ENCODE peak calls at places on chromosomes 7 and 10, in ten cellular contexts. One of them, this sample, is unnamed.

GRCh38 chr7:130721486-130722277 is 12.3 kb downstream of the KLF14 start:
- DNase-seq in T-cell: no peak
- DNase-seq in A172: peak
- DNase-seq in gastrocnemius medialis: peak
- DNase-seq in heart left ventricle: peak
- DNase-seq in C1 segment of cervical spinal cord: peak
- DNase-seq in NAMALWA: peak
- DNase-seq in activated T-helper 9 cell treated with anti-CD3 and anti-CD28 coated beads, Interleukin-2, amount 50 U/mL, for 16 hours: no peak
- DNase-seq in myocyte: peak
- DNase-seq in Jurkat, Clone E6-1: no peak
- DNase-seq in this sample: no peak

GRCh38 chr10:33334839-33335549 is 527 bp upstream of the NRP1 start:
- DNase-seq in T-cell: peak
- DNase-seq in A172: no peak
- DNase-seq in gastrocnemius medialis: peak
- DNase-seq in heart left ventricle: peak
- DNase-seq in C1 segment of cervical spinal cord: peak
- DNase-seq in NAMALWA: no peak
- DNase-seq in activated T-helper 9 cell treated with anti-CD3 and anti-CD28 coated beads, Interleukin-2, amount 50 U/mL, for 16 hours: no peak
- DNase-seq in myocyte: peak
- DNase-seq in Jurkat, Clone E6-1: peak
- DNase-seq in this sample: no peak

GRCh38 chr10:1056326-1057105 is at the start of gene WDR37:
- DNase-seq in T-cell: peak
- DNase-seq in A172: peak
- DNase-seq in gastrocnemius medialis: peak
- DNase-seq in heart left ventricle: peak
- DNase-seq in C1 segment of cervical spinal cord: peak
- DNase-seq in NAMALWA: peak
- DNase-seq in activated T-helper 9 cell treated with anti-CD3 and anti-CD28 coated beads, Interleukin-2, amount 50 U/mL, for 16 hours: peak
- DNase-seq in myocyte: peak
- DNase-seq in Jurkat, Clone E6-1: peak
- DNase-seq in this sample: peak

GRCh38 chr10:29627201-29628105 is 7.3 kb downstream of the SVIL start:
- DNase-seq in T-cell: no peak
- DNase-seq in A172: no peak
- DNase-seq in gastrocnemius medialis: no peak
- DNase-seq in heart left ventricle: no peak
- DNase-seq in C1 segment of cervical spinal cord: no peak
- DNase-seq in NAMALWA: no peak
- DNase-seq in activated T-helper 9 cell treated with anti-CD3 and anti-CD28 coated beads, Interleukin-2, amount 50 U/mL, for 16 hours: no peak
- DNase-seq in myocyte: no peak
- DNase-seq in Jurkat, Clone E6-1: no peak
- DNase-seq in this sample: no peak

GRCh38 chr7:114922652-114923402 is 933 bp downstream of the MDFIC start:
- DNase-seq in T-cell: peak
- DNase-seq in A172: peak
- DNase-seq in gastrocnemius medialis: peak
- DNase-seq in heart left ventricle: peak
- DNase-seq in C1 segment of cervical spinal cord: no peak
- DNase-seq in NAMALWA: no peak
- DNase-seq in activated T-helper 9 cell treated with anti-CD3 and anti-CD28 coated beads, Interleukin-2, amount 50 U/mL, for 16 hours: peak
- DNase-seq in myocyte: peak
- DNase-seq in Jurkat, Clone E6-1: no peak
- DNase-seq in this sample: no peak

GRCh38 chr10:107238275-107238674 is 73.8 kb upstream of the SORCS1 start:
- DNase-seq in T-cell: no peak
- DNase-seq in A172: no peak
- DNase-seq in gastrocnemius medialis: no peak
- DNase-seq in heart left ventricle: no peak
- DNase-seq in C1 segment of cervical spinal cord: no peak
- DNase-seq in NAMALWA: no peak
- DNase-seq in activated T-helper 9 cell treated with anti-CD3 and anti-CD28 coated beads, Interleukin-2, amount 50 U/mL, for 16 hours: no peak
- DNase-seq in myocyte: no peak
- DNase-seq in Jurkat, Clone E6-1: no peak
- DNase-seq in this sample: no peak

GRCh38 chr10:102593804-102594079 is 50.5 kb upstream of the TRIM8 start:
- DNase-seq in T-cell: no peak
- DNase-seq in A172: no peak
- DNase-seq in gastrocnemius medialis: no peak
- DNase-seq in heart left ventricle: no peak
- DNase-seq in C1 segment of cervical spinal cord: no peak
- DNase-seq in NAMALWA: no peak
- DNase-seq in activated T-helper 9 cell treated with anti-CD3 and anti-CD28 coated beads, Interleukin-2, amount 50 U/mL, for 16 hours: no peak
- DNase-seq in myocyte: no peak
- DNase-seq in Jurkat, Clone E6-1: no peak
- DNase-seq in this sample: no peak

GRCh38 chr7:117479480-117480224 is at the start of gene CFTR:
- DNase-seq in T-cell: no peak
- DNase-seq in A172: no peak
- DNase-seq in gastrocnemius medialis: no peak
- DNase-seq in heart left ventricle: peak
- DNase-seq in C1 segment of cervical spinal cord: no peak
- DNase-seq in NAMALWA: no peak
- DNase-seq in activated T-helper 9 cell treated with anti-CD3 and anti-CD28 coated beads, Interleukin-2, amount 50 U/mL, for 16 hours: no peak
- DNase-seq in myocyte: no peak
- DNase-seq in Jurkat, Clone E6-1: no peak
- DNase-seq in this sample: no peak

GRCh38 chr10:11180228-11180627 is 162.6 kb downstream of the CELF2 start:
- DNase-seq in T-cell: peak
- DNase-seq in A172: no peak
- DNase-seq in gastrocnemius medialis: no peak
- DNase-seq in heart left ventricle: peak
- DNase-seq in C1 segment of cervical spinal cord: no peak
- DNase-seq in NAMALWA: peak
- DNase-seq in activated T-helper 9 cell treated with anti-CD3 and anti-CD28 coated beads, Interleukin-2, amount 50 U/mL, for 16 hours: peak
- DNase-seq in myocyte: no peak
- DNase-seq in Jurkat, Clone E6-1: peak
- DNase-seq in this sample: no peak

GRCh38 chr10:74910604-74911355 is 84.4 kb downstream of the KAT6B start:
- DNase-seq in T-cell: no peak
- DNase-seq in A172: no peak
- DNase-seq in gastrocnemius medialis: no peak
- DNase-seq in heart left ventricle: no peak
- DNase-seq in C1 segment of cervical spinal cord: no peak
- DNase-seq in NAMALWA: no peak
- DNase-seq in activated T-helper 9 cell treated with anti-CD3 and anti-CD28 coated beads, Interleukin-2, amount 50 U/mL, for 16 hours: no peak
- DNase-seq in myocyte: no peak
- DNase-seq in Jurkat, Clone E6-1: no peak
- DNase-seq in this sample: no peak

GRCh38 chr7:73707045-73707631 is 12.3 kb downstream of the STX1A start:
- DNase-seq in T-cell: peak
- DNase-seq in A172: peak
- DNase-seq in gastrocnemius medialis: no peak
- DNase-seq in heart left ventricle: peak
- DNase-seq in C1 segment of cervical spinal cord: no peak
- DNase-seq in NAMALWA: no peak
- DNase-seq in activated T-helper 9 cell treated with anti-CD3 and anti-CD28 coated beads, Interleukin-2, amount 50 U/mL, for 16 hours: no peak
- DNase-seq in myocyte: no peak
- DNase-seq in Jurkat, Clone E6-1: no peak
- DNase-seq in this sample: no peak

GRCh38 chr7:1225462-1226154 is 7.1 kb upstream of the UNCX start:
- DNase-seq in T-cell: peak
- DNase-seq in A172: no peak
- DNase-seq in gastrocnemius medialis: no peak
- DNase-seq in heart left ventricle: no peak
- DNase-seq in C1 segment of cervical spinal cord: no peak
- DNase-seq in NAMALWA: no peak
- DNase-seq in activated T-helper 9 cell treated with anti-CD3 and anti-CD28 coated beads, Interleukin-2, amount 50 U/mL, for 16 hours: peak
- DNase-seq in myocyte: no peak
- DNase-seq in Jurkat, Clone E6-1: no peak
- DNase-seq in this sample: no peak